ENCODE peak calls at places on chromosomes 12 and 14, in four cellular contexts. S, U, X and C are unnamed samples. For H3K36me3, the result is how much of the 10 kb centered on the place peaks cover.

GRCh38 chr12:2689879-2690278 is 104.9 kb upstream of the FKBP4 start:
- DNase-seq in X (no peak), U (no peak), S (no peak), C (no peak)

GRCh38 chr12:53591301-53592206 is 34.6 kb downstream of the ATF7 start:
- DNase-seq in U (no peak), S (no peak), X (no peak), C (no peak)

GRCh38 chr14:76957224-76957881 is 71.2 kb downstream of the IRF2BPL start:
- DNase-seq in S (peak), X (no peak), U (no peak), C (no peak)

GRCh38 chr12:92424338-92424737 is 278.5 kb upstream of the PLEKHG7 start:
- DNase-seq in S (no peak), X (no peak), U (no peak), C (no peak)

GRCh38 chr14:99995700-99996356 is 69.4 kb upstream of the EVL start:
- DNase-seq in U (peak), S (peak), X (peak), C (peak)

GRCh38 chr14:52000019-52000582 is 10.8 kb downstream of the RTRAF start:
- DNase-seq in X (no peak), U (no peak), S (no peak), C (no peak)

GRCh38 chr12:96233941-96234461 is 39.8 kb downstream of the ELK3 start:
- DNase-seq in X (peak), S (peak), U (no peak), C (peak)

GRCh38 chr12:91883811-91884210 is 261.8 kb downstream of the BTG1 start:
- DNase-seq in U (no peak), X (no peak), S (no peak), C (no peak)

GRCh38 chr12:100234591-100235304 is 32.1 kb downstream of the DEPDC4 start:
- DNase-seq in S (peak), U (peak), X (no peak), C (no peak)

GRCh38 chr12:10563966-10564365 is 49.4 kb downstream of the MAGOHB start:
- DNase-seq in U (no peak), S (no peak), X (no peak), C (no peak)

GRCh38 chr14:105582639-105583038 is 56.3 kb downstream of the TMEM121 start:
- DNase-seq in U (peak), X (peak), S (no peak), C (peak)

GRCh38 chr12:57545809-57546437 is 1.1 kb downstream of the DCTN2 start:
- DNase-seq in U (peak), S (no peak), X (no peak), C (peak)

GRCh38 chr14:51622376-51622775 is 29.3 kb upstream of the FRMD6 start:
- DNase-seq in U (no peak), X (no peak), S (no peak), C (no peak)

GRCh38 chr12:12985817-12986408 is 14.2 kb downstream of the HEBP1 start:
- DNase-seq in S (peak), U (peak), X (no peak), C (peak)

GRCh38 chr14:94586635-94587034 is 5.4 kb downstream of the SERPINA5 start:
- DNase-seq in U (no peak), S (no peak), X (no peak), C (no peak)

DNA sequence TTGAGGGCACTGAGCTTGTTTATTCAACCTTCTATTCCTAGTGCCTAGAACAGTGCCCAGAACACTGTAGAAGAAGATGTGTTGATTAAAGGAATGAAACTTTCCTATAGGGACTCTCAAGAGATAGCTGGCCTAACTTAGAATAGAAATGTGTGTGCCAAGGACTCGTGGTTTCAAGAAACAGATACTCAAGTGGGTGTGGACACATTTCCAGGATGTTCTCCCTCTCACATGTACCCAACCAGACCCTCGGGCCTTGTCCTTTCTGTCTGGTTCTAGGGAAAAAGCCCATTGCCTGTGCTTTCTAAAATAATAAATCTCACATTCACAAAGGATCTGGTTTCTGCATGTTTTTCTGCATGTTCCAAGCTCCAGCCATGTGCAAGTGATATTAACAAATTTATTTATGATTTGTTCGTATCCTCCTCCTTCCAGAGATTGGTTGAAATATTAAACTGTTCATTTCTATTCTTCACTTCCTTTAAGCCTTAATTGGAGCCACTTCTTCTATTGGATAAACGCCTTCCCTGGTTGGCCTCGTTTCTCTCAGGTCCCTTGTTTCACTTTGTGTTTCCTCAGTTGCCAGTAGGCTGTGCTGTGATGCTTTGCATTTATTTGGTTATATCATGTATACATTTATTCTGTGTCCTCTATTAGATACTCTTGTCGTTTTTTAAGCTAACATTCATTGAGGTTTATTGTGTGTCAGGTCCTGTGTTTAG is 89.8 kb downstream of the CRADD start:
- DNase-seq in S (peak), U (no peak), X (no peak), C (peak)
- TF ChIP-seq POLR2AphosphoS5 in S (no peak), U (no peak), X (no peak), C (no peak)

DNA sequence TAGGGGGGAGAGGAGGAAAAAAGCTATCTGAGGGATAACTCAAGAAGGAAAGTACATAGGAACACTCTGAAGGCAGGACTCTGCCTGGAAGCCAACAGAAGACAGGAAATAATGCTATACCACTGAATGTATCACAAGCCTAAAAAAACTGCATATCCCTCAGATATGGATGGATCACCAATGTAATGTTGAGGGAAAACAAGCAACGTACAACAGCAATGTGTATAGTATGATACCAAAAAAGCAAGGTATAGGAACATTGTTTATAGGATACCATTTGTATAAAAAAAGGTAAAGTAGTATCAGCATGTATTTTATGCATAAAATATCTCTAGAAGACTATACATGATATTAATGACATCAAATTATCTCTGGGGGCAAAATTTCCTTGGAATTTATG is 3.4 kb downstream of the GLS2 start:
- DNase-seq in U (no peak), S (no peak), X (no peak), C (no peak)
- H3K4me3 ChIP-seq in U (no peak), S (no peak), X (no peak), C (no peak)

DNA sequence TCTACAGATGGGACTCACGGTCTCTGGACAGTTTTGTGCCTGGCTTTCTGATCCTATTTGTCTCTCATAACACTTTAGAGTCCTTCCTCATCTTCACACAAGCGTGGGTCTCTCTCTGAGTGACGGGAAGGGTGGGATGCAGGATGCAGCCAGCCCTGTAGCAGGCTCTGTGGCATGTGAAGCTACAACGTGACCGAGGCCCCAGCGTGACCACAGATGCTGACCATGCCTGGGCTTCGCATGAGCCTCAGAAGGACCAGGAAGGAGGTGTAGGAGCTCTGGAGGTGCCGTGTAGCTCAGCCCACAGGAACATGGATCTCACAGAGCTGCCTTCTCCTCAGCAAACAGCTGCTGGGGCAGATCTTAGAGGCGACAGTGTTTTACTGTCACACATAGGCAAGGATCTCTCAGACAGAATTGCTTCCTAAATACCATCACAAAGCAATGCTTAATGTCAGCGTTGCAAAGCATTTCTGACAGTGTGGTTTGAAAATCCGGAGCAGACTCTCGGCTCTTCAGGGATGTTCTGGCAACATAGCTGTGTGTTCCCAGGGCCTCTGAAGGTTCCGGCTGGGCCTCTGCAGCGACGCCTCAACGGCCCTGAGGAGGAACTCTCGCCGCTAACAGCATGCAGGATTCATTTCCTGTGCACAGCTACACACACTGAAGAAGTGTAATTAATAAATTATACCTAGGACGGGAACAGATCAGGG is 21.9 kb downstream of the ANKLE2 start:
- DNase-seq in S (no peak), X (no peak), U (no peak), C (no peak)
- H3K36me3 ChIP-seq in S (under half), X (half or more), U (half or more), C (under half)

GRCh38 chr14:54787263-54787662 is 115.4 kb downstream of the GCH1 start:
- DNase-seq in U (no peak), S (no peak), X (no peak), C (no peak)
- TF ChIP-seq POLR2AphosphoS5 in U (no peak), S (no peak), X (no peak), C (no peak)

GRCh38 chr14:21525995-21526671 is at the start of gene SALL2:
- DNase-seq in S (peak), U (peak), X (peak), C (peak)

GRCh38 chr14:21526672-21527319 is 650 bp upstream of the SALL2 start:
- DNase-seq in S (no peak), X (no peak), U (peak), C (no peak)

GRCh38 chr14:21525571-21525970 is 575 bp downstream of the SALL2 start:
- DNase-seq in X (no peak), S (peak), U (peak), C (no peak)

GRCh38 chr14:21528381-21529348 is 2.5 kb upstream of the SALL2 start:
- DNase-seq in S (no peak), X (no peak), U (peak), C (no peak)

DNA sequence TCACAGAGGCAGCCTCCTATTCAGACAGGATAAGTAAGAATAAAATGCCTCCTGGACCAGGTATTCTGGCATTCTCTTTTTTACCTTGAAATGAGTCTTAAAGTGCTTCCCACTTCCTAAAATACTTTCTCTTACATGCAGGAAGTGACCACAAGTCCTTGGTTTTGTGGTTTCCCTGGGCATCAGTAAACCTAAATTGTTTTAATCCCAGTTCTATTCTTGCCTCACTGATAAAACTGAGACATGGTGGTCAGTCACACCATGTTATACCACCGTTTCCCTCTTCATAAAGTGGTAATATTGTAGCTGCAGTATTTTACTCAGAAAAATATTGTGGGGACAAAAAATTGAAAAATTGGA is 1.2 kb upstream of the SALL2 start:
- DNase-seq in X (no peak), U (no peak), S (no peak), C (no peak)
- H3K4me3 ChIP-seq in X (no peak), U (peak), S (no peak), C (no peak)

DNA sequence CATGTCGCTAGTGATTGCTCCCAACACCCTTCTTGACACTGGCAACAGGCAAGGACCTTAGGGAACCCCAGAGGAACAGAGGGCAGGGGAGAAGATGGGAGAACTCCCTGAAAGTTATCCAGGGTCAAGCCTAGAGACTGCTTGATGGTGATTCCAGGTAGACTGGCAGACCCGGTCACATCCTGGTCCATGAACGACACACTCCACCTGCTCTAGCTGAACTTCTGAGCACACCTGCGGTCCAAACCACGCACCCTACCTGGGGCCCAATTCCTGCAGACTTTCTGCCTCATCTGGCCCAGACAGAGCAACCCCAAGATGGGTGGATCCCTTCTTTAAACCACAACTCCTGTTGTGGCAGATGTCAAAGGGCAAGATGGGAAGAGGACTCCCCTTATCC is 34.2 kb downstream of the NCKAP5L start:
- DNase-seq in U (no peak), X (no peak), S (no peak), C (no peak)
- H3K36me3 ChIP-seq in U (under half), X (under half), S (under half), C (under half)

GRCh38 chr14:91062600-91062999 is 2.2 kb upstream of the RPS6KA5 start:
- DNase-seq in X (no peak), S (no peak), U (no peak), C (no peak)

GRCh38 chr14:91061309-91061887 is 957 bp upstream of the RPS6KA5 start:
- DNase-seq in U (no peak), X (no peak), S (peak), C (no peak)

GRCh38 chr14:91060472-91061308 is at the start of gene RPS6KA5:
- DNase-seq in U (peak), X (peak), S (peak), C (peak)

GRCh38 chr14:91058017-91058675 is 2.3 kb downstream of the RPS6KA5 start:
- DNase-seq in U (no peak), S (no peak), X (no peak), C (no peak)

DNA sequence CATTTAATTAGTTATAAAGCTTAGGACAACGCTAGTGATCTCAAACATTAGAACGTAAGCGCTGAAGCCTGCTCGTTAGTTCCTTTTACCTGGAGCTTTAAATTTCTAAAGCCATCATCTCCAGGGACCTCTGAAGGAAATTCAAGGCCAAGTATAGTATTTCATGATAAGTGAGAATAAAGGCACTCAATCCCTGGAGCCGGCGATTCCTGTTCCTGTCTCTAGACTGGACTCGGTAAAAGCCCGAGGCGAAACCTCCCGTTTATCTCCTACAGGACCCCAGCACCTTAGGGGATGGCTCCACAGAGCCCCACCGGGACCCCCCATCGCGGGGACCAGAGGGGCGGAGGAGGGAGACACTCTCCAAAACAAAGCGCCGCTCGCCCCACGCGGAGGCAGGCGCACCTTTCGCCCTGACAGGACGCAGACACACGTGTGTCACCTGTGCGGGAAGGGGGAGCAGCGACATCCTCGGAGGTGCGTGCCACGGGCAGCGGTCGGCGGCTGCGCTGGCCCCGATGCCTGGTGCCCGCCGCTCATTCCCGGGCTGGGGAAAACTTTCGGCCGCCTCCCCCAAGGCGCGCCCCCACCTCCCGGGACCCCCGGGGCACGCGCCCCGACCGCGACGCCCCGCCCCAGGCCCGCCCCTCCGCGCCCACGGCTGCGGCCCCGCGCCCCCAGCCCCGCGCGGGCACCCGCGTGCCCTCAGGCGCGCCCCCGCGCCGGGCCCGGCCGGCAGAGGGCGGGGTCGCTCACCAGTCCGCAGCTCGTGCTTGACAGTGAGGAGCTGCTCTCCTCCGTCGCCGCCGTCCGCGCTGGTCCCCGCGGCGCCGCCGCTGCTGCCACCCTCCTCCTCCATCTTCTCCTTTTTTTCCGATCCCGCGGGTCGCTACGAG is 617 bp downstream of the RPS6KA5 start:
- DNase-seq in U (peak), S (peak), X (peak), C (peak)
- TF ChIP-seq POLR2AphosphoS5 in U (no peak), S (no peak), X (no peak), C (no peak)